ENCODE peak calls at places on chromosomes 12 and 14, in ten cellular contexts. Y is epithelial cell of esophagus, P is astrocyte of the spinal cord, D is GM23248, H is heart left ventricle, C is NCI-H748 treated with DMSO at 0.1 percent for 48 hours, O is body of pancreas, X is Calu3, G is left ventricle myocardium inferior, Z is activated T-helper 1 cell treated with Interleukin-2 at 50 U/mL for 16 hours. I is an unnamed sample.
A peak's percentile ranks its signal among the peaks of the same experiment; 100 is the strongest.

GRCh38 chr14:87013583-87013982 is 979.4 kb downstream of the GALC start:
- DNase-seq in O (no peak), X (no peak), C (no peak), Z (no peak), Y (peak; percentile 49), P (peak; percentile 69), D (peak; percentile 52), H (no peak), G (no peak), I (no peak)

GRCh38 chr12:52455818-52456217 is 3.9 kb upstream of the KRT6B start:
- DNase-seq in P (no peak), O (no peak), D (no peak), H (no peak), Y (peak; percentile 89), G (no peak), C (no peak), Z (no peak), X (no peak), I (no peak)

GRCh38 chr12:8827551-8828347 is 5.3 kb downstream of the A2ML1 start:
- DNase-seq in G (no peak), C (no peak), H (no peak), Y (peak; percentile 80), X (no peak), P (no peak), O (no peak), Z (no peak), D (no peak), I (no peak)

GRCh38 chr12:41277019-41277770 is 89.1 kb downstream of the PDZRN4 start:
- DNase-seq in G (no peak), H (no peak), D (peak; percentile 75), P (peak; percentile 40), C (peak; percentile 95), O (peak; percentile 19), X (peak; percentile 16), Y (peak; percentile 59), Z (no peak), I (peak; percentile 13)

GRCh38 chr14:99516156-99517045 is 35.2 kb downstream of the CCNK start:
- DNase-seq in H (peak; percentile 53), C (no peak), X (no peak), D (no peak), Y (no peak), G (no peak), Z (no peak), O (no peak), P (no peak), I (no peak)

GRCh38 chr14:92978229-92979021 is 55.5 kb downstream of the CHGA start:
- DNase-seq in H (peak; percentile 10), O (no peak), Y (no peak), G (no peak), Z (no peak), X (no peak), D (no peak), P (no peak), C (no peak), I (no peak)

GRCh38 chr14:64440494-64440893 is 24.8 kb upstream of the AKAP5 start:
- DNase-seq in G (no peak), P (no peak), O (no peak), D (peak; percentile 61), X (no peak), C (no peak), Y (no peak), Z (no peak), H (no peak), I (no peak)

GRCh38 chr12:10673660-10674384 is at the start of gene STYK1:
- DNase-seq in P (peak; percentile 29), G (peak; percentile 34), X (peak; percentile 91), O (peak; percentile 54), C (peak; percentile 76), Z (peak; percentile 23), Y (peak; percentile 82), D (peak; percentile 66), H (peak; percentile 69), I (peak; percentile 82)

GRCh38 chr12:93442411-93443340 is 929 bp upstream of the UBE2N start:
- DNase-seq in X (no peak), H (no peak), O (no peak), C (no peak), Y (peak; percentile 55), D (peak; percentile 31), P (no peak), G (no peak), Z (no peak), I (no peak)

GRCh38 chr14:22850944-22851790 is 14.8 kb downstream of the MMP14 start:
- DNase-seq in H (peak; percentile 90), Z (no peak), G (peak; percentile 91), Y (peak; percentile 83), O (peak; percentile 92), C (no peak), P (peak; percentile 95), X (no peak), D (peak; percentile 98), I (no peak)